ENCODE peak calls at places on chromosomes 2 and 18, in five cellular contexts. K is MM.1S, D is osteoblast, B is pancreas, M is right atrium auricular region. J is an unnamed sample.

GRCh38 chr2:120850551-120850950 is 114.9 kb downstream of the GLI2 start:
- DNase-seq in B (no peak), M (no peak), K (no peak), D (peak; percentile 43), J (no peak)

GRCh38 chr2:110642360-110642759 is 35.5 kb downstream of the BUB1 start:
- DNase-seq in M (no peak), K (no peak), D (no peak), B (no peak), J (no peak)

GRCh38 chr18:75207298-75208054 is 1.5 kb downstream of the PTGR3 start:
- DNase-seq in B (no peak), D (peak; percentile 94), M (no peak), K (no peak), J (no peak)

GRCh38 chr2:65018141-65018582 is 29.0 kb downstream of the SLC1A4 start:
- DNase-seq in B (no peak), K (no peak), M (no peak), D (no peak), J (no peak)

GRCh38 chr2:108959401-108959800 is 29.6 kb downstream of the EDAR start:
- DNase-seq in M (no peak), K (no peak), D (no peak), B (no peak), J (no peak)

GRCh38 chr2:41916177-41916576 is 131.6 kb upstream of the PKDCC start:
- DNase-seq in B (no peak), D (no peak), M (no peak), K (no peak), J (no peak)

GRCh38 chr18:63138469-63139340 is 180.9 kb downstream of the BCL2 start:
- DNase-seq in B (no peak), M (no peak), D (no peak), K (peak; percentile 74), J (no peak)

GRCh38 chr2:47269316-47270232 is 114.5 kb upstream of the STPG4 start:
- DNase-seq in M (peak; percentile 89), D (peak; percentile 98), B (no peak), K (no peak), J (peak; percentile 19)

GRCh38 chr2:197109326-197109725 is 182.8 kb upstream of the PGAP1 start:
- DNase-seq in B (no peak), M (no peak), K (no peak), D (no peak), J (no peak)

GRCh38 chr18:12595571-12596255 is 62.2 kb downstream of the SPIRE1 start:
- DNase-seq in D (peak; percentile 15), K (no peak), M (no peak), B (no peak), J (no peak)

GRCh38 chr2:44778221-44778654 is 163.3 kb upstream of the SIX3 start:
- DNase-seq in K (no peak), M (no peak), B (no peak), D (no peak), J (no peak)
- TF ChIP-seq CTCF in K (no peak), M (no peak), B (no peak), D (no peak), J (no peak)

DNA sequence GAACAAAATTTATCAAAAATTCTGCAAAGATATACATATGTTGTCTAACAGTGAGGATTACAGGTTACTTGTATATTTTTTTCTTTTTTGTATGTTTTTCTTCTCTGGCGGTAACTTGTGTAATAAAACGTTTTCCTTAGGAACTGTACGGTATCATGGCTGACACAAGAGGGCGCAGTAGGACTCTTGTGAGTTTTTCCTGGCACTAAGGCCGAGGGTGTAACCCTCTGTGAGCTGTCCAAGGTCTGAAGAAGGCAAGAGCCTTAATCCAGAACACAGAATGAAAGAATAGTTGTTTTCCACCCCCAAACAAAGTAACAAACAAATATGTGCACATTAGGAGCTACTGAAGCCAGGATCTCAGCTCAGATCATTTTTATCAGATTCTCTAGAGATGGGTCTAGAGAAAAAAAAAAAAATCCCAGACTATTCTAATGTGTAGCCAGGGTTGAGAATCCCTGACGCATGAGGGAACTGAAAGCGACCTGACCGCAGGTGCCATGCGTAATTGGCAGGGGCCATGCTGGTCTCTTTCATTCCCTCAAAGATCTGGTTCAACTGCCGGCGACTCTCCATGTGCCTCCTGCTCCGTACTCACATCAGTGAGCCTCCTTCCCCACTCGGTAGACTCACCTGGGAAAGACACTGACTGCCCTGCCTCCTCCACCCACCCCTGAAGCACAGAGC is 27.0 kb downstream of the TMEM200C start:
- DNase-seq in B (peak; percentile 58), M (peak; percentile 64), K (peak; percentile 87), D (no peak), J (peak; percentile 60)
- H3K4me1 ChIP-seq in B (no peaks in the 10 kb centered on the region), M (no peaks in the 10 kb centered on the region), K (peaks cover 9% of the 10 kb centered on the region), D (no peaks in the 10 kb centered on the region), J (no peaks in the 10 kb centered on the region)

DNA sequence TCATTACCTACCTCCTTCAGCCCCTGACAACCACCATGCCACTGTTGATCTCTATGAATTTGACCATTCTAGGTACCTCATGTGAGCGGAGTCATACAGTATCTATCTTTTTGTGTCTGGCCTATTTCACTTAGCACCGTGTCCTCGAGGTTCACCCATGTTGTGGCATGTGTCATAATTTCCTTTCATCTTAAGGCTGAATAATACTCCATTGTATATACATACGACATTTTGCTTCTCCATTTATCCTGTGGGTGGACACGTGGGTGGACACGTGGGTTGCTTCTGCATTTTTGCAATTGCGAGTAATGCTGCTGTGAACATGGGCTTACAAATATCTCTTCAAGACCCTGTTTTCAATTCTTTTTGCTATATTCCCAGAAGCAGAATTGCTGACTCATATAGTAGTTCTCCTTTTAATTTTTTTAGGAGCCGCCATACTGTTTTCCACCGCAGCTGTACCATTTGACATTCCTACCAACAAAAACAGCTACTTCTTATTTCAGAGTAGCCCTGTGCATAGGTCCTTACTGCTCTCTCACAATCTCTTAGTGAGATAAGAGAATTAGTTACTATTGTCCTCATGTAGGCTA is 243.6 kb upstream of the EPAS1 start:
- DNase-seq in D (no peak), K (no peak), B (no peak), M (no peak), J (no peak)
- H3K27me3 ChIP-seq in D (no peaks in the 10 kb centered on the region), K (no peaks in the 10 kb centered on the region), B (no peaks in the 10 kb centered on the region), M (no peaks in the 10 kb centered on the region), J (no peaks in the 10 kb centered on the region)

GRCh38 chr2:112481050-112481527 is 867 bp upstream of the TTL start:
- DNase-seq in M (peak; percentile 83), B (peak; percentile 78), K (peak; percentile 85), D (peak; percentile 99), J (peak; percentile 77)
- TF ChIP-seq CTCF in M (peak; percentile 51), B (peak; percentile 41), K (peak; percentile 84), D (peak; percentile 76), J (peak; percentile 76)

GRCh38 chr2:54589038-54589339 is 132.9 kb downstream of the SPTBN1 start:
- DNase-seq in B (no peak), M (no peak), D (no peak), K (no peak), J (no peak)
- H3K4me1 ChIP-seq in B (peaks cover 13% of the 10 kb centered on the region), M (peaks cover 77% of the 10 kb centered on the region), D (peaks cover 37% of the 10 kb centered on the region), K (peaks cover 7% of the 10 kb centered on the region), J (no peaks in the 10 kb centered on the region)

GRCh38 chr2:44796771-44797170 is 144.7 kb upstream of the SIX3 start:
- DNase-seq in B (no peak), M (no peak), K (no peak), D (no peak), J (no peak)

GRCh38 chr2:44799754-44800153 is 141.7 kb upstream of the SIX3 start:
- DNase-seq in D (no peak), M (no peak), B (no peak), K (no peak), J (no peak)

GRCh38 chr2:44798139-44798659 is 143.3 kb upstream of the SIX3 start:
- DNase-seq in M (peak; percentile 53), D (no peak), K (no peak), B (no peak), J (no peak)

GRCh38 chr2:44801289-44801675 is 140.2 kb upstream of the SIX3 start:
- DNase-seq in K (no peak), D (no peak), B (no peak), M (no peak), J (no peak)

DNA sequence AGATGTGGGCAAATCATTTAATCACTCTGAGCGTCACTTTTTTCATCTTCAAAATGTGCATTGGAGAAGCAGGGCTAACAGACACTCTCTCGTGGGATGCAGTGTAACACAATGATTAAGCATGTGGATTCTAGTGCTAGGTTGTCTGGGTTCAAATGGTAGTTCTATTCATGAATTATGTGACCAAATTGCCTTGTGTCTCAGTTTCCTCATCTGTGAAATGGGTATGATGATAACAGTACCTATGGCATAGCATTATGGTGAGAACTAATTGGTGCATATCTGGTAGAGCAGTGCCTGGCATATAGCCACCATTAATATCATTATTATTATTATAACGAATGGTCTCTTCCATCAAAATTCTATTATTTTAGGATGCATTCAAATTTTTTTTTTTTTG is 142.4 kb upstream of the SIX3 start:
- DNase-seq in M (no peak), K (no peak), D (no peak), B (no peak), J (no peak)
- H3K27me3 ChIP-seq in M (peaks cover 28% of the 10 kb centered on the region), K (no peaks in the 10 kb centered on the region), D (peaks cover 64% of the 10 kb centered on the region), B (no peaks in the 10 kb centered on the region), J (peaks cover 28% of the 10 kb centered on the region)

DNA sequence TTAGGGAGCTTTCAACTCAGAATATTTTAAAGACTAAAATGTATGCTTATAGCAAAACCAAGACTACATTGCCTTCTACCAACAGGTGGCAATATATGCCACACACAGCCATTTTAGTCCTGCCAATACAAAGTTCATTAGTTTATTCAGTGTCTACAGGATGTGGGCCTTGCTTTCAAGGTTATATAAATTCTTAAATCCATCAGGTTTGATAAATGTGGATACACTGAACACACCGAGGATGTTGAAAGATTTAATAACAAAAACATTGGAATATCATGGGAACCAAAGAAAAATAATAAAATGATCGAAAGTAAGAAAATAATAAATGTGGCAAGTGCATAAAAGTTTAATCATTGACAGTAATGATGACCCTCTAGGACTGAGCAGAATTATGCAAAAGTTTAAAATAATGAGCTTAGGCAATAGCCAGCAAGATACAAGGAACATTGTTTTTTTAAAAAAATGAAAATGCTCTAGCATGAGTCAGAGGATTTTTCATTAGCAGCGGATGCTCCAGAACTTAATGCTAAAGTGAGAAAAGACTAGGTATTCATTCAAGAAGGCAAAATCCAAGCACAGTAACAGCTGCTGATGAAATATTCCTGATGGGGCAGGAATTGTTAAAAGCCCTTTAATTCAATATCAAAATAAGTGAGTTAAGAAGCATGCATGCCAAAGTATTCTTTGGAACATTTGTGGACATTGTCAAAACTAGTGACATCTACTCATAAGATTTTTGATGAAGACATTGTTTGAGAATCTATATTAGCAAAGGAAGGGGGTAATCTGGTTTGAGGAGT is 14.2 kb downstream of the SCN9A start:
- DNase-seq in B (no peak), D (no peak), K (peak; percentile 62), M (no peak), J (no peak)
- TF ChIP-seq CTCF in B (peak; percentile 31), D (peak; percentile 56), K (peak; percentile 78), M (no peak), J (no peak)

J was measured in prostate gland.